ENCODE peak calls at places on chromosome 22, in nine cellular contexts. H is right atrium auricular region, R is MM.1S, F is endothelial cell of umbilical vein, J is fibroblast of lung, Q is left ventricle myocardium inferior, W is prostate gland, O is heart right ventricle, X is A549. V is an unnamed sample. For H3K9me3, the result is how much of the 10 kb centered on the place peaks cover.

GRCh38 chr22:29393019-29393608 is 4.7 kb upstream of the AP1B1 start:
- DNase-seq in H (peak), R (no peak), F (no peak), J (no peak), Q (no peak), W (no peak), O (no peak), X (no peak), V (no peak)

GRCh38 chr22:43723816-43724215 is 88.3 kb downstream of the EFCAB6 start:
- DNase-seq in H (no peak), R (no peak), F (no peak), J (peak), Q (no peak), W (no peak), O (no peak), X (no peak), V (no peak)

GRCh38 chr22:45863981-45864751 is 112.8 kb downstream of the WNT7B start:
- DNase-seq in H (peak), R (peak), F (peak), J (peak), Q (peak), W (peak), O (peak), X (peak), V (no peak)

GRCh38 chr22:25083414-25084166 is 116.1 kb upstream of the CRYBB3 start:
- DNase-seq in H (no peak), R (no peak), F (no peak), J (no peak), Q (no peak), W (no peak), O (no peak), X (no peak), V (no peak)

GRCh38 chr22:49838771-49839717 is 11.4 kb upstream of the BRD1 start:
- DNase-seq in H (no peak), R (no peak), F (no peak), J (peak), Q (no peak), W (no peak), O (no peak), X (no peak), V (no peak)

GRCh38 chr22:45905326-45905923 is 71.5 kb downstream of the WNT7B start:
- DNase-seq in H (no peak), R (no peak), F (no peak), J (no peak), Q (no peak), W (no peak), O (no peak), X (no peak), V (no peak)

GRCh38 chr22:29203456-29203855 is 2.2 kb upstream of the EMID1 start:
- DNase-seq in H (no peak), R (peak), F (no peak), J (no peak), Q (no peak), W (no peak), O (no peak), X (no peak), V (no peak)

GRCh38 chr22:50010676-50011446 is 1.7 kb downstream of the IL17REL start:
- DNase-seq in H (no peak), R (no peak), F (no peak), J (no peak), Q (no peak), W (no peak), O (no peak), X (no peak), V (no peak)

GRCh38 chr22:45830531-45831245 is 146.3 kb downstream of the WNT7B start:
- DNase-seq in H (no peak), R (no peak), F (peak), J (peak), Q (no peak), W (no peak), O (no peak), X (peak), V (no peak)

GRCh38 chr22:24455751-24456426 is 28.5 kb downstream of the ADORA2A start:
- DNase-seq in H (peak), R (no peak), F (peak), J (no peak), Q (peak), W (no peak), O (peak), X (no peak), V (no peak)

GRCh38 chr22:42154731-42155543 is 24.3 kb upstream of the CYP2D6 start:
- DNase-seq in H (no peak), R (no peak), F (no peak), J (no peak), Q (no peak), W (no peak), O (no peak), X (no peak), V (no peak)

GRCh38 chr22:30873661-30874060 is 94.9 kb downstream of the MORC2 start:
- DNase-seq in H (no peak), R (no peak), F (no peak), J (no peak), Q (no peak), W (no peak), O (peak), X (no peak), V (no peak)

GRCh38 chr22:41508770-41509170 is 35.5 kb downstream of the POLR3H start:
- DNase-seq in H (no peak), R (no peak), F (no peak), J (no peak), Q (peak), W (no peak), O (peak), X (no peak), V (no peak)

GRCh38 chr22:36552300-36552699 is 23.3 kb upstream of the EIF3D start:
- DNase-seq in H (no peak), R (no peak), F (no peak), J (no peak), Q (no peak), W (no peak), O (no peak), X (no peak), V (no peak)

GRCh38 chr22:29581799-29582198 is 886 bp upstream of the NIPSNAP1 start:
- DNase-seq in H (no peak), R (no peak), F (no peak), J (no peak), Q (no peak), W (no peak), O (no peak), X (no peak), V (no peak)

GRCh38 chr22:45205624-45205925 is 35.1 kb downstream of the KIAA0930 start:
- DNase-seq in H (no peak), R (no peak), F (no peak), J (no peak), Q (no peak), W (no peak), O (no peak), X (no peak), V (no peak)

GRCh38 chr22:19543970-19544708 is 19.9 kb upstream of the CLDN5 start:
- DNase-seq in H (no peak), R (no peak), F (no peak), J (no peak), Q (no peak), W (peak), O (no peak), X (no peak), V (no peak)

GRCh38 chr22:38471237-38471636 is 3.3 kb downstream of the KDELR3 start:
- DNase-seq in H (no peak), R (no peak), F (no peak), J (no peak), Q (no peak), W (no peak), O (no peak), X (no peak), V (no peak)

GRCh38 chr22:36772451-36772850 is 3.5 kb downstream of the IFT27 start:
- DNase-seq in H (no peak), R (no peak), F (no peak), J (peak), Q (no peak), W (no peak), O (no peak), X (no peak), V (no peak)

GRCh38 chr22:46047226-46047625 is 70.3 kb upstream of the WNT7B start:
- DNase-seq in H (no peak), R (no peak), F (no peak), J (no peak), Q (peak), W (no peak), O (no peak), X (no peak), V (no peak)

GRCh38 chr22:47575291-47575690 is 812.8 kb downstream of the TBC1D22A start:
- DNase-seq in H (no peak), R (no peak), F (no peak), J (no peak), Q (no peak), W (peak), O (no peak), X (no peak), V (no peak)
- H3K9me3 ChIP-seq in H (under half), R (under half), F (under half), J (under half), Q (under half), W (under half), O (under half), X (under half), V (under half)

DNA sequence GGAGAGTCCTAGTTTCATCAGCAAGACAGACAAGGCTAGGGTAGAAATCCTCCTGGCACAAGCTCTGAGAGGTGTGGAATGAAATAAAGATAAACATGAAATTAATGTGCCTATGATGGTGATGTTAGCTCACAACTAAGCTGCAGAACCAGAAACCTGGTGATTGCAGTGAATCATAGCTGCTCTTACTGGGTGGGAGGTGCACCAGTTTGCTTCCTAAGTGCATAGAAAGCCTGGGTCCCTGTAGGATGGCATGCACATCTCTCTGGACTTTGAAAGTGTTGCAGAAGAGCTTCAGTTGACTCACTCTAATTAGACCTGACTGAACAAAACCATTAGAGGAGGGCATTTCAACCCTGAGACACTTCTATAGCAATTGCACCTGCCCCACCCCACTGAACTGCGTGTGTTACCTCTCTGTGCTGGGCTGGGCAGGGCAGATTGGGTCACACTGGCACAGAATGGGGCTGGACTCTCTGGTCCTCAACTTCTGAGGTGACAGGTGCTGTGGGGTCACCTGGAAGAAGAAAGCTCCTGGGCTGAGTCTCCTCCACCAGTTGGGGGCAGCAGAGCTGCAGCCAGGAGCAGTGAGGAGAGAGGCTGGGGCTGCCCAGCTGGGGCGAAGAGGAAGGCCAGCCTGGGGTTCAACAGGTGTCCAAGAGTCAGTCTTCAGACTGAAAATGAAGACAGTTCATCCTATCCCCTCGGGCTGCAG is 57.9 kb downstream of the GGTLC2 start:
- DNase-seq in H (no peak), R (peak), F (no peak), J (no peak), Q (no peak), W (no peak), O (no peak), X (no peak), V (no peak)
- TF ChIP-seq CTCF in H (no peak), R (peak), F (no peak), J (no peak), Q (no peak), W (no peak), O (no peak), X (peak), V (no peak)

DNA sequence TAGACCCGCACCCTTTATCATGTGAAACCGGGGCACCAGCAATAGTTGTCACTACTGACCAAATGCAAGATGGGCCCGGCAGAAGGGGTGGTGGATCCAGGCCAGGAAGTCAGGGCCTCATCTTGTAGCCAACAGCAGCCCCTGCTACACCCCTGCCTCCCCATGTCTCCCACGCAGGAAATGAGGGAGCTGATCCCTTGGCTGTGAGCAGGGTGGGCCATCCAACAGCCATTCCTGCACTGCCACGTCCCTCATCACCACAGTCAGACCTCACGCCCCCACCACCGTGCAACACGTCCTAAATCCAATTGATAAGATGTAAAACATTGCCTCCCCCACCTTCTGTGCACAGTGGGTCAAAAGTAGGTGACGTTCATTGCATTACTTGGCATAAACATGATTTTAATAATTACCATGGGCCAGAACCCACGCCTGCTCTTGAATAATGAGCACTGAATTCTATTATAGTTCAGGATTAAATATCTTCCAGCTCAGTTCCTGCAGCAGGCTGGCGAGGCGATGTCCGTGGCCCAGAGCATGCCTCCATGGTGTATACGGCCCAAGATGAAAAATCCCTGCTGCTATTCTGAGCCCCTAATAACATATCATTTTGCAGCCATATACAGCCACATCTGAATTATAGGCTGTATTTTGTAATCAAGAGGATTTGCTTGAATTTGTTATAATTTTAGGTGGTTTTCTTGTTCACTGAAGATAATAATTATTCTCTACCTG is 1373.8 kb downstream of the BRD1 start:
- DNase-seq in H (no peak), R (no peak), F (no peak), J (no peak), Q (no peak), W (no peak), O (no peak), X (no peak), V (no peak)
- H3K9me3 ChIP-seq in H (under half), R (under half), F (under half), J (under half), Q (under half), W (under half), O (under half), X (under half), V (under half)

GRCh38 chr22:23114721-23115020 is 27.1 kb downstream of the RSPH14 start:
- DNase-seq in H (no peak), R (no peak), F (no peak), J (no peak), Q (no peak), W (no peak), O (no peak), X (no peak), V (no peak)
- TF ChIP-seq CTCF in H (no peak), R (no peak), F (no peak), J (no peak), Q (no peak), W (no peak), O (no peak), X (no peak), V (no peak)

GRCh38 chr22:47233316-47234243 is 471.1 kb downstream of the TBC1D22A start:
- DNase-seq in H (peak), R (no peak), F (no peak), J (no peak), Q (no peak), W (no peak), O (no peak), X (no peak), V (no peak)

GRCh38 chr22:47238886-47239860 is 476.7 kb downstream of the TBC1D22A start:
- DNase-seq in H (peak), R (no peak), F (no peak), J (no peak), Q (no peak), W (no peak), O (no peak), X (no peak), V (no peak)

GRCh38 chr22:47240116-47240515 is 477.7 kb downstream of the TBC1D22A start:
- DNase-seq in H (peak), R (no peak), F (no peak), J (no peak), Q (no peak), W (no peak), O (no peak), X (no peak), V (no peak)

GRCh38 chr22:47236718-47237117 is 474.3 kb downstream of the TBC1D22A start:
- DNase-seq in H (no peak), R (no peak), F (no peak), J (no peak), Q (no peak), W (no peak), O (no peak), X (no peak), V (no peak)

GRCh38 chr22:47237890-47238480 is 475.5 kb downstream of the TBC1D22A start:
- DNase-seq in H (peak), R (no peak), F (no peak), J (no peak), Q (no peak), W (no peak), O (no peak), X (no peak), V (no peak)
- H3K9me3 ChIP-seq in H (under half), R (under half), F (under half), J (under half), Q (under half), W (under half), O (under half), X (under half), V (under half)